ENCODE peak calls at places on chromosomes 5 and 9, in six cellular contexts. One of them, this sample, is unnamed.
A peak's percentile ranks its signal among the peaks of the same experiment; 100 is the strongest.

GRCh38 chr5:115542651-115543364 is 1.8 kb downstream of the FEM1C start:
- DNase-seq in hepatocyte: no peak
- DNase-seq in left ventricle myocardium inferior: no peak
- DNase-seq in astrocyte: no peak
- DNase-seq in AG10803: no peak
- DNase-seq in A549: no peak
- DNase-seq in this sample: no peak

GRCh38 chr5:86684222-86684621 is 66.5 kb downstream of the COX7C start:
- DNase-seq in hepatocyte: no peak
- DNase-seq in left ventricle myocardium inferior: no peak
- DNase-seq in astrocyte: peak; percentile 23
- DNase-seq in AG10803: no peak
- DNase-seq in A549: no peak
- DNase-seq in this sample: no peak

GRCh38 chr5:132256086-132256782 is 1.3 kb upstream of the PDLIM4 start:
- DNase-seq in hepatocyte: no peak
- DNase-seq in left ventricle myocardium inferior: no peak
- DNase-seq in astrocyte: no peak
- DNase-seq in AG10803: no peak
- DNase-seq in A549: no peak
- DNase-seq in this sample: no peak

GRCh38 chr5:124729687-124730359 is 16.6 kb downstream of the ZNF608 start:
- DNase-seq in hepatocyte: no peak
- DNase-seq in left ventricle myocardium inferior: no peak
- DNase-seq in astrocyte: peak; percentile 93
- DNase-seq in AG10803: peak; percentile 79
- DNase-seq in A549: no peak
- DNase-seq in this sample: no peak

GRCh38 chr5:110757118-110757729 is 18.4 kb downstream of the SLC25A46 start:
- DNase-seq in hepatocyte: peak; percentile 63
- DNase-seq in left ventricle myocardium inferior: no peak
- DNase-seq in astrocyte: peak; percentile 15
- DNase-seq in AG10803: peak; percentile 56
- DNase-seq in A549: no peak
- DNase-seq in this sample: peak; percentile 84

GRCh38 chr5:25881318-25882036 is 1156.9 kb downstream of the CDH9 start:
- DNase-seq in hepatocyte: no peak
- DNase-seq in left ventricle myocardium inferior: no peak
- DNase-seq in astrocyte: no peak
- DNase-seq in AG10803: no peak
- DNase-seq in A549: no peak
- DNase-seq in this sample: no peak

GRCh38 chr5:87020099-87020934 is 247.4 kb upstream of the RASA1 start:
- DNase-seq in hepatocyte: peak; percentile 30
- DNase-seq in left ventricle myocardium inferior: peak; percentile 27
- DNase-seq in astrocyte: no peak
- DNase-seq in AG10803: peak; percentile 21
- DNase-seq in A549: peak; percentile 2
- DNase-seq in this sample: peak; percentile 12

GRCh38 chr9:4738866-4739586 is 2.0 kb downstream of the AK3 start:
- DNase-seq in hepatocyte: peak; percentile 10
- DNase-seq in left ventricle myocardium inferior: no peak
- DNase-seq in astrocyte: no peak
- DNase-seq in AG10803: no peak
- DNase-seq in A549: no peak
- DNase-seq in this sample: no peak

GRCh38 chr5:174428895-174429294 is 295.5 kb upstream of the MSX2 start:
- DNase-seq in hepatocyte: no peak
- DNase-seq in left ventricle myocardium inferior: no peak
- DNase-seq in astrocyte: no peak
- DNase-seq in AG10803: no peak
- DNase-seq in A549: no peak
- DNase-seq in this sample: no peak

GRCh38 chr5:160260881-160261815 is 31.8 kb downstream of the FABP6 start:
- DNase-seq in hepatocyte: peak; percentile 87
- DNase-seq in left ventricle myocardium inferior: no peak
- DNase-seq in astrocyte: peak; percentile 97
- DNase-seq in AG10803: no peak
- DNase-seq in A549: no peak
- DNase-seq in this sample: peak; percentile 86

GRCh38 chr5:45454114-45454513 is 242.1 kb downstream of the HCN1 start:
- DNase-seq in hepatocyte: peak; percentile 47
- DNase-seq in left ventricle myocardium inferior: no peak
- DNase-seq in astrocyte: peak; percentile 0
- DNase-seq in AG10803: peak; percentile 12
- DNase-seq in A549: no peak
- DNase-seq in this sample: no peak

GRCh38 chr9:6973762-6974161 is 216.0 kb downstream of the KDM4C start:
- DNase-seq in hepatocyte: no peak
- DNase-seq in left ventricle myocardium inferior: no peak
- DNase-seq in astrocyte: no peak
- DNase-seq in AG10803: no peak
- DNase-seq in A549: no peak
- DNase-seq in this sample: no peak

GRCh38 chr5:173744527-173744926 is 128.1 kb upstream of the BOD1 start:
- DNase-seq in hepatocyte: no peak
- DNase-seq in left ventricle myocardium inferior: no peak
- DNase-seq in astrocyte: no peak
- DNase-seq in AG10803: no peak
- DNase-seq in A549: no peak
- DNase-seq in this sample: no peak

GRCh38 chr5:72624641-72625236 is 117.5 kb upstream of the ZNF366 start:
- DNase-seq in hepatocyte: no peak
- DNase-seq in left ventricle myocardium inferior: no peak
- DNase-seq in astrocyte: peak; percentile 66
- DNase-seq in AG10803: peak; percentile 93
- DNase-seq in A549: no peak
- DNase-seq in this sample: peak; percentile 48

GRCh38 chr5:72623936-72624335 is 116.7 kb upstream of the ZNF366 start:
- DNase-seq in hepatocyte: no peak
- DNase-seq in left ventricle myocardium inferior: no peak
- DNase-seq in astrocyte: no peak
- DNase-seq in AG10803: no peak
- DNase-seq in A549: no peak
- DNase-seq in this sample: no peak

GRCh38 chr5:72621576-72621975 is 114.4 kb upstream of the ZNF366 start:
- DNase-seq in hepatocyte: no peak
- DNase-seq in left ventricle myocardium inferior: no peak
- DNase-seq in astrocyte: no peak
- DNase-seq in AG10803: peak; percentile 61
- DNase-seq in A549: no peak
- DNase-seq in this sample: peak; percentile 26

GRCh38 chr5:72619677-72620076 is 112.5 kb upstream of the ZNF366 start:
- DNase-seq in hepatocyte: no peak
- DNase-seq in left ventricle myocardium inferior: no peak
- DNase-seq in astrocyte: no peak
- DNase-seq in AG10803: no peak
- DNase-seq in A549: no peak
- DNase-seq in this sample: no peak

DNA sequence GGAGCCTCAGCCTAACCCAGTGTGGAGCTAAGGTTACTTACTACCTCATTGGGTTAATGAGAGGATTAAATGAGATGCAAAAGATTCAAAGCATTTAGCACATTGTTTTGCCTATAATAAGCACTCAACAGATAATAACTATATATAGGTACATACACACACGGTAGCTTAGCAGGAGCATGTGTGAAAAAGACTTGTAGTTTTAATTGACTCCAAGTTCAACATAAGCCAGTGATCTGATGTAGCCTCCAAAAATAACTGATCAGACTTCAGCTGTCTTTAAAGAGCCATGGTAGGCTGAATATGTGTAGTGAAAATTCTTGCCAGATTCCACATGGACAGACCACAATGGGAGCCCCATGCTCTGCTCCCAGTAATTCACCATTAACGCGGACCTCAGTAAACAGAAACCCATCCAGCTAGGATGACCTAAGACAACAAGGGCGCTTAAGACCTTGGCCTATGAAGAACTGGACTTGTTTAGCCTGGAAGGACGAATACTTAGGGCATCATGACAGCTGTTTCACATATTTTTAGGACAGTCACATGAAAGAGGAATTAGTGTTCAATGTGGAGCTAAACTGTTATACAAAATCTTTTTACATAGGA is 115.0 kb upstream of the ZNF366 start:
- DNase-seq in hepatocyte: no peak
- DNase-seq in left ventricle myocardium inferior: no peak
- DNase-seq in astrocyte: no peak
- DNase-seq in AG10803: peak; percentile 23
- DNase-seq in A549: no peak
- DNase-seq in this sample: no peak
- H3K4me3 ChIP-seq in hepatocyte: no peak overlapping the region
- H3K4me3 ChIP-seq in left ventricle myocardium inferior: no peak overlapping the region
- H3K4me3 ChIP-seq in astrocyte: no peak overlapping the region
- H3K4me3 ChIP-seq in AG10803: no peak overlapping the region
- H3K4me3 ChIP-seq in A549: no peak overlapping the region
- H3K4me3 ChIP-seq in this sample: no peak overlapping the region

DNA sequence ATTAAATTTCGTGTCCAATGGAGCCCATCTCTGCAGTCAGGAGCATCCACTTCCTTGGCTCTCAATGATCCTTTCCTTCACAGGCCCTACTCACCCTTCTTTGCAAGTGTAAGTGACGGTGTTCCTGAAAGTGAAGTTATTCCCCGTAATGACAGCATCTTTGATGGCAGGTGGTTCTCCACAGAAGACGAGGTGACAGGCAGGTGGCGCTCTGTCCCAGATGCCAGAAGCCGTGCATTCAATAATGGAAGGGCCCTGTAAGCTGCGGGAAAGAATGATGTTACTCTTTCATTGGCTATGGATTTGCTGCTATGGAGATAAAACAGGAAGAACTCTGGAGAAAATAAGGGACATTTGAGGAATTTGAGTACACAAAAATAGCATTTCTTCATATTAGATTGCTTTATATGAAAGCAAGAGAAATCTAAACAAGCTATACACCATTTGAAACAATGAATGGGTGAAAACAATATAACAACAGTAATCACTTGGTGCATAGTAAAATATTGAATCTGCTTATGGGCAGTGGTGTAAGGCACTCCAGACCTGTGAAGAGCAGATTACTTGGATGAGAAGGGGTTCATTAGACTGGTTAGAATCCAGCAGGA is 89.9 kb upstream of the TXNDC8 start:
- DNase-seq in hepatocyte: peak; percentile 69
- DNase-seq in left ventricle myocardium inferior: peak; percentile 16
- DNase-seq in astrocyte: peak; percentile 20
- DNase-seq in AG10803: peak; percentile 32
- DNase-seq in A549: peak; percentile 34
- DNase-seq in this sample: peak; percentile 32
- TF ChIP-seq CTCF in hepatocyte: peak; percentile 57
- TF ChIP-seq CTCF in left ventricle myocardium inferior: peak; percentile 48
- TF ChIP-seq CTCF in astrocyte: peak; percentile 69
- TF ChIP-seq CTCF in AG10803: peak; percentile 55
- TF ChIP-seq CTCF in A549: peak; percentile 61
- TF ChIP-seq CTCF in this sample: peak; percentile 53

DNA sequence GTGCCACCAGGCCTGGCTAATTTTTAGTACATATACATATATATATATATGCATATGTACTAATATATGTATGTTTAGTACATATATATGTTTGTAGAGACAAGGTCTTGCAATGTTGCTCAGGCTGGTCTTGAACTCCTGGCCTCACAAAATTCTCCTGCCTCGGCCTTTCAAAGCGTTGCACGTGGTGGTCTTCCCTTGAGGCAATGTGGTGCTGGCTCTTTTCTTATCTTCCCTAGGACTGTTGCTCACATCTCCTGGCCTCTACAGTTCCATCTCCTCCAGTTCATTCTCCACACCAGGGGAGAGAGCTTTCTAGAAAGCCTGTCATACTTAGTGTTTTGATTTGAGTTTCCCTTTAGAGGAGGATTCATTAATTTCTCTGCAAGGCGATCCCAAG is 28.9 kb upstream of the TGFBR1 start:
- DNase-seq in hepatocyte: no peak
- DNase-seq in left ventricle myocardium inferior: no peak
- DNase-seq in astrocyte: no peak
- DNase-seq in AG10803: no peak
- DNase-seq in A549: no peak
- DNase-seq in this sample: no peak
- H3K4me3 ChIP-seq in hepatocyte: no peak overlapping the region
- H3K4me3 ChIP-seq in left ventricle myocardium inferior: no peak overlapping the region
- H3K4me3 ChIP-seq in astrocyte: no peak overlapping the region
- H3K4me3 ChIP-seq in AG10803: no peak overlapping the region
- H3K4me3 ChIP-seq in A549: no peak overlapping the region
- H3K4me3 ChIP-seq in this sample: no peak overlapping the region

GRCh38 chr5:146208916-146209522 is 5.6 kb downstream of the RBM27 start:
- DNase-seq in hepatocyte: no peak
- DNase-seq in left ventricle myocardium inferior: no peak
- DNase-seq in astrocyte: no peak
- DNase-seq in AG10803: no peak
- DNase-seq in A549: peak; percentile 49
- DNase-seq in this sample: no peak
- TF ChIP-seq CTCF in hepatocyte: no peak
- TF ChIP-seq CTCF in left ventricle myocardium inferior: peak; percentile 28
- TF ChIP-seq CTCF in astrocyte: no peak
- TF ChIP-seq CTCF in AG10803: no peak
- TF ChIP-seq CTCF in A549: no peak
- TF ChIP-seq CTCF in this sample: peak; percentile 23

GRCh38 chr5:141510850-141511718 is 22.2 kb downstream of the PCDHGC5 start:
- DNase-seq in hepatocyte: no peak
- DNase-seq in left ventricle myocardium inferior: no peak
- DNase-seq in astrocyte: no peak
- DNase-seq in AG10803: no peak
- DNase-seq in A549: no peak
- DNase-seq in this sample: no peak
- H3K4me3 ChIP-seq in hepatocyte: no peak overlapping the region
- H3K4me3 ChIP-seq in left ventricle myocardium inferior: no peak overlapping the region
- H3K4me3 ChIP-seq in astrocyte: no peak overlapping the region
- H3K4me3 ChIP-seq in AG10803: no peak overlapping the region
- H3K4me3 ChIP-seq in A549: no peak overlapping the region
- H3K4me3 ChIP-seq in this sample: no peak overlapping the region

GRCh38 chr9:9299134-9299533 is 1313.7 kb downstream of the PTPRD start:
- DNase-seq in hepatocyte: no peak
- DNase-seq in left ventricle myocardium inferior: no peak
- DNase-seq in astrocyte: no peak
- DNase-seq in AG10803: no peak
- DNase-seq in A549: no peak
- DNase-seq in this sample: no peak
- TF ChIP-seq CTCF in hepatocyte: no peak
- TF ChIP-seq CTCF in left ventricle myocardium inferior: no peak
- TF ChIP-seq CTCF in astrocyte: no peak
- TF ChIP-seq CTCF in AG10803: no peak
- TF ChIP-seq CTCF in A549: no peak
- TF ChIP-seq CTCF in this sample: no peak

DNA sequence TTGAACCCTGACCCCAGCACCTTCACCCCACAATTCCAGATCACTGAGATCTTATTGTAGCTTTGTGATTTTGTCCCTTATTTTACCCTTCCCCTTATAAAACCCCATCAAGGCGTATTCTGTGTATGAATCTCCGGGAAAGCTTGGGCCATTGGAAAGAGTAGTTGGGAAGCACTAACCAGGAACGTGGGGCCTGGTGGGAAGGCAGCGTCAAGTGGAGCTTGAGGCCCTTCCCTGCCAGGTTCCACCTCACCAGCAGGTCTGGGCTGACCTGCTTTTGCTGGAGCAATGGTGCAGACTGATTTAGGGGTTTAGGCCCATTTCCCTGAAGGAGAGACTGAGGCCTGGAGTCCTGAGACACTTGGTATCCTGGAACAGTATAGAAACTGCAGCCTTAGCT is 9.3 kb downstream of the PHF2 start:
- DNase-seq in hepatocyte: no peak
- DNase-seq in left ventricle myocardium inferior: no peak
- DNase-seq in astrocyte: no peak
- DNase-seq in AG10803: no peak
- DNase-seq in A549: no peak
- DNase-seq in this sample: no peak
- H3K4me3 ChIP-seq in hepatocyte: no peak overlapping the region
- H3K4me3 ChIP-seq in left ventricle myocardium inferior: no peak overlapping the region
- H3K4me3 ChIP-seq in astrocyte: no peak overlapping the region
- H3K4me3 ChIP-seq in AG10803: no peak overlapping the region
- H3K4me3 ChIP-seq in A549: no peak overlapping the region
- H3K4me3 ChIP-seq in this sample: no peak overlapping the region

This sample was measured in fibroblast of the aortic adventitia.